ENCODE peak calls at places on chromosomes 11 and 22, in six cellular contexts. One of them, this sample, is unnamed.

GRCh38 chr11:119377112-119377901 is 4.2 kb downstream of the USP2 start:
- DNase-seq in AG09309: no peak
- DNase-seq in lower leg skin: peak
- DNase-seq in suprapubic skin: peak
- DNase-seq in A673: no peak
- DNase-seq in upper lobe of left lung: no peak
- DNase-seq in this sample: peak

GRCh38 chr11:66012946-66013761 is 1.3 kb downstream of the CST6 start:
- DNase-seq in AG09309: no peak
- DNase-seq in lower leg skin: no peak
- DNase-seq in suprapubic skin: no peak
- DNase-seq in A673: no peak
- DNase-seq in upper lobe of left lung: no peak
- DNase-seq in this sample: peak

GRCh38 chr22:36335621-36336020 is 52.1 kb downstream of the MYH9 start:
- DNase-seq in AG09309: no peak
- DNase-seq in lower leg skin: no peak
- DNase-seq in suprapubic skin: no peak
- DNase-seq in A673: no peak
- DNase-seq in upper lobe of left lung: no peak
- DNase-seq in this sample: no peak

GRCh38 chr11:18699269-18699596 is 654 bp downstream of the TMEM86A start:
- DNase-seq in AG09309: no peak
- DNase-seq in lower leg skin: no peak
- DNase-seq in suprapubic skin: no peak
- DNase-seq in A673: no peak
- DNase-seq in upper lobe of left lung: no peak
- DNase-seq in this sample: no peak

GRCh38 chr11:28514391-28514790 is 406.2 kb downstream of the METTL15 start:
- DNase-seq in AG09309: no peak
- DNase-seq in lower leg skin: no peak
- DNase-seq in suprapubic skin: no peak
- DNase-seq in A673: no peak
- DNase-seq in upper lobe of left lung: no peak
- DNase-seq in this sample: no peak

GRCh38 chr11:93529707-93530467 is 13.3 kb downstream of the SMCO4 start:
- DNase-seq in AG09309: no peak
- DNase-seq in lower leg skin: no peak
- DNase-seq in suprapubic skin: no peak
- DNase-seq in A673: no peak
- DNase-seq in upper lobe of left lung: peak
- DNase-seq in this sample: no peak

GRCh38 chr11:131544591-131544990 is 174.2 kb downstream of the NTM start:
- DNase-seq in AG09309: no peak
- DNase-seq in lower leg skin: no peak
- DNase-seq in suprapubic skin: no peak
- DNase-seq in A673: no peak
- DNase-seq in upper lobe of left lung: no peak
- DNase-seq in this sample: no peak

GRCh38 chr11:60158666-60159065 is 24.2 kb downstream of the MS4A6A start:
- DNase-seq in AG09309: no peak
- DNase-seq in lower leg skin: no peak
- DNase-seq in suprapubic skin: no peak
- DNase-seq in A673: no peak
- DNase-seq in upper lobe of left lung: no peak
- DNase-seq in this sample: no peak

GRCh38 chr11:16611395-16612233 is 126.8 kb upstream of the C11orf58 start:
- DNase-seq in AG09309: no peak
- DNase-seq in lower leg skin: no peak
- DNase-seq in suprapubic skin: no peak
- DNase-seq in A673: peak
- DNase-seq in upper lobe of left lung: no peak
- DNase-seq in this sample: peak

GRCh38 chr11:96055706-96056387 is 131.9 kb upstream of the MTMR2 start:
- DNase-seq in AG09309: no peak
- DNase-seq in lower leg skin: no peak
- DNase-seq in suprapubic skin: no peak
- DNase-seq in A673: peak
- DNase-seq in upper lobe of left lung: no peak
- DNase-seq in this sample: no peak

GRCh38 chr11:37372667-37373066 is 774.6 kb upstream of the RAG2 start:
- DNase-seq in AG09309: no peak
- DNase-seq in lower leg skin: no peak
- DNase-seq in suprapubic skin: no peak
- DNase-seq in A673: no peak
- DNase-seq in upper lobe of left lung: no peak
- DNase-seq in this sample: no peak

GRCh38 chr22:49398115-49398514 is 429.6 kb downstream of the BRD1 start:
- DNase-seq in AG09309: no peak
- DNase-seq in lower leg skin: peak
- DNase-seq in suprapubic skin: peak
- DNase-seq in A673: no peak
- DNase-seq in upper lobe of left lung: peak
- DNase-seq in this sample: no peak

GRCh38 chr11:69949327-69949726 is 128.8 kb upstream of the ANO1 start:
- DNase-seq in AG09309: peak
- DNase-seq in lower leg skin: no peak
- DNase-seq in suprapubic skin: no peak
- DNase-seq in A673: no peak
- DNase-seq in upper lobe of left lung: no peak
- DNase-seq in this sample: no peak

GRCh38 chr22:31179345-31179744 is 19.4 kb downstream of the RNF185 start:
- DNase-seq in AG09309: no peak
- DNase-seq in lower leg skin: peak
- DNase-seq in suprapubic skin: peak
- DNase-seq in A673: peak
- DNase-seq in upper lobe of left lung: no peak
- DNase-seq in this sample: no peak

GRCh38 chr11:65639623-65640482 is 2.0 kb downstream of the SIPA1 start:
- DNase-seq in AG09309: no peak
- DNase-seq in lower leg skin: no peak
- DNase-seq in suprapubic skin: no peak
- DNase-seq in A673: no peak
- DNase-seq in upper lobe of left lung: no peak
- DNase-seq in this sample: peak

DNA sequence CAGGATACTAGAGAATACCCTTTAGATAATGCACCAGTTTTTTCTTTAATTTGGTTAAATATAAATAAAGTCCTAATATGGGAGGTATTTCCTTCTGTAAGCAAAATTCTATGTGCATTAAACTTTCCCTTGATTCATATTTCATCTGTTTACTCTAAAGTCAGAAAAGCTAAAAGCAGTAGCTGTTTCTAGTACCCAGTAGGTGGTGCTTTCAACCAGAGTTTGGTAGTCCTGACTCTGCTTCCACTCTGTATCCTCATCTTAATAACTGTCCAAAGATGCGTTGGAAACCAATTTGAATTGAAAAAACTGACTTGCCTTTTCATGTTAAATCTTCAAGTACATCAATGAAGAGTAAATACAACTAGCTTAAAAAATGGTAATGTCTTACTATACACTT is 1065.2 kb downstream of the JRKL start:
- DNase-seq in AG09309: no peak
- DNase-seq in lower leg skin: no peak
- DNase-seq in suprapubic skin: no peak
- DNase-seq in A673: peak
- DNase-seq in upper lobe of left lung: no peak
- DNase-seq in this sample: no peak
- TF ChIP-seq CTCF in AG09309: no peak
- TF ChIP-seq CTCF in lower leg skin: no peak
- TF ChIP-seq CTCF in suprapubic skin: no peak
- TF ChIP-seq CTCF in A673: peak
- TF ChIP-seq CTCF in upper lobe of left lung: no peak
- TF ChIP-seq CTCF in this sample: no peak

DNA sequence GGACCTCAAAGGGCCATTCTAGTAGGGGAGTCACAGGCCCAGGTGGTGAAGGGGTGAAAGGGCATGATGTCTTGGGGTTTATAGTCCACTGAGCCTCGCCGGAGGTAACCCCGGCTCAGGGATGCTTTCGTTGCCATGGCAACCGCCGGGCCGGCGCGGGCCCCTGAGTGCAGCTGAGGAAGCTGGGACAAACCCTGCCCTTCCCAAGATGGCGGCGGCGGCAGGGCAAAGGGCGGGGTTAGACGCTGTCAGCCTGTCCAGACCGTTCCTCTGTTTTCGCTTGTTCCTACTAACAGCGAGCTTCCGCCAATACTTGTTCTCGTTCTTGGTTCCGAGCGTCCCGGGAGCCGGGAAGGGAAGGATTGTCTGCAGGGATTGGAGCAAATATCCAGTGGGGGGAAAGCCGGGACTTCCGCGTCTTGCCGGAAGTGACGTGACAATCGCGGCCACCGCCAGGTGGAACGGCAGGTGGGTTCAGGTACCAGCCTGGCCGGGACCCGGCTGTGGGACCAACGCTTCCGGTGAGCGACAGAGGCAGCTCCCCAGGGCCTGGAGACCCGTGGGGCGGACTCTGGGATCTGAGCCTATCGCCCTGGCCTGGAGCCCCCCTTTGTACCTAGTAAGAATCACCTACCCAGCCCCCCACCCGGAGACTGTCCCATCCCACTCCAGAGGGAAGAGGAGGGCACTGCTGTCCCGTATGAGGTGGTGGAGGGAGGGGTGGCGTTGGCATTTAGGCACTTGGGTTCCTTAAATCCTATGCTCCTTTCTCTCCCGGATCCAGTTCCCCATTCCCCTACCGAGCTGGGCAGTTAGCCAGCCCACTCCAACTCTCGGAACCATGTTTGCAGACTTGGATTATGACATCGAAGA is at the start of gene PICK1:
- DNase-seq in AG09309: peak
- DNase-seq in lower leg skin: peak
- DNase-seq in suprapubic skin: peak
- DNase-seq in A673: peak
- DNase-seq in upper lobe of left lung: peak
- DNase-seq in this sample: peak
- TF ChIP-seq CTCF in AG09309: no peak
- TF ChIP-seq CTCF in lower leg skin: no peak
- TF ChIP-seq CTCF in suprapubic skin: no peak
- TF ChIP-seq CTCF in A673: no peak
- TF ChIP-seq CTCF in upper lobe of left lung: peak
- TF ChIP-seq CTCF in this sample: no peak

GRCh38 chr11:45083544-45084087 is 62.8 kb upstream of the PRDM11 start:
- DNase-seq in AG09309: no peak
- DNase-seq in lower leg skin: no peak
- DNase-seq in suprapubic skin: no peak
- DNase-seq in A673: no peak
- DNase-seq in upper lobe of left lung: no peak
- DNase-seq in this sample: no peak
- TF ChIP-seq CTCF in AG09309: peak
- TF ChIP-seq CTCF in lower leg skin: no peak
- TF ChIP-seq CTCF in suprapubic skin: no peak
- TF ChIP-seq CTCF in A673: peak
- TF ChIP-seq CTCF in upper lobe of left lung: peak
- TF ChIP-seq CTCF in this sample: peak

GRCh38 chr22:50525991-50526848 is 822 bp upstream of the SCO2 start:
- DNase-seq in AG09309: no peak
- DNase-seq in lower leg skin: peak
- DNase-seq in suprapubic skin: peak
- DNase-seq in A673: peak
- DNase-seq in upper lobe of left lung: peak
- DNase-seq in this sample: peak
- TF ChIP-seq CTCF in AG09309: peak
- TF ChIP-seq CTCF in lower leg skin: no peak
- TF ChIP-seq CTCF in suprapubic skin: peak
- TF ChIP-seq CTCF in A673: peak
- TF ChIP-seq CTCF in upper lobe of left lung: peak
- TF ChIP-seq CTCF in this sample: peak

DNA sequence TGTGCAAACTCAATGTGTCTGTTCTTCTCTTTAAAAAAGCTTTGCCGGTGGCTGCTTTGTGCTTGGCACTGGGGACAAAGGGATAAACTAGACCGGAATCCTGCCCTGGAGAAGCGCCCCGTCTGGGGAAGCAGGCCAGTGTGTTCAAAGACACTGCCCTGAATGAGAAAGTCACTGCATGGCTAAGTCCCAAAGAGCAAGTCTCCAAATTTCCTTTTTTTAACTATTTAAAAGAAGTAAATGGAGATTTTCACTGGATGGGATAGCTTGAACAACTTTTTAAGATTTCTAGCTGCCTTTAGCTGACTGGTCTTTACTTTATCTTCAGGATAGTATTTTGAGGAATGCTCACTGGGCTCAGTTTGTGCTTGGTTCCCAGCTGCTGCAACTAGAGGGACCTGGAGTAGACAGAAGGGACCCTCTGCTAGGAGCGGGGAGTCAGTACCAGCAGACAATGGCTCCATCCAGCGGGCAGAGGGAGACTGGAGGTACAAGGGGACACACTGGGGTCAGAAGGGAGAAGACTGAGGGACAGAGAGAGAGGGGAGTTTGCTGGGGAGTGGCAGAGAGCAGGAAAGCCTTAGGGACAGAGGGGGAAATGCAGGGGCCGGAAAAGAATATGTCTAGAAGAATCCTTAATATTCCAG is 22.2 kb upstream of the ACER3 start:
- DNase-seq in AG09309: no peak
- DNase-seq in lower leg skin: no peak
- DNase-seq in suprapubic skin: no peak
- DNase-seq in A673: peak
- DNase-seq in upper lobe of left lung: no peak
- DNase-seq in this sample: no peak
- TF ChIP-seq CTCF in AG09309: peak
- TF ChIP-seq CTCF in lower leg skin: no peak
- TF ChIP-seq CTCF in suprapubic skin: no peak
- TF ChIP-seq CTCF in A673: peak
- TF ChIP-seq CTCF in upper lobe of left lung: no peak
- TF ChIP-seq CTCF in this sample: no peak